ENCODE peak calls at places on chromosomes 4 and X, in six cellular contexts. Z is GM23248, B is SK-N-SH, U is PC-3, K is MM.1S, F is GM23338. D is an unnamed sample. For H3K4me1 and H3F3A, the result is how much of the 10 kb centered on the place peaks cover.

GRCh38 chr4:102620697-102621497 is 119.7 kb downstream of the NFKB1 start:
- DNase-seq in Z (peak), F (peak), B (peak), K (peak), U (peak), D (peak)

GRCh38 chrX:40006025-40007017 is 91.4 kb downstream of the BCOR start:
- DNase-seq in K (peak), Z (peak), B (peak), F (peak), U (no peak), D (no peak)

GRCh38 chr4:38233727-38234478 is 273.7 kb downstream of the PTTG2 start:
- DNase-seq in Z (no peak), B (no peak), U (no peak), F (no peak), K (no peak), D (no peak)

GRCh38 chr4:70183168-70183939 is 12.2 kb upstream of the ODAM start:
- DNase-seq in K (peak), B (peak), F (peak), Z (peak), U (peak), D (no peak)

GRCh38 chr4:115365185-115365584 is 251.8 kb upstream of the NDST4 start:
- DNase-seq in B (no peak), U (no peak), Z (no peak), F (no peak), K (no peak), D (no peak)

GRCh38 chr4:94634266-94634665 is 123.5 kb upstream of the BMPR1B start:
- DNase-seq in U (no peak), Z (peak), B (no peak), K (no peak), F (no peak), D (no peak)

GRCh38 chr4:152032722-152033131 is 271.9 kb upstream of the GATB start:
- DNase-seq in Z (peak), U (peak), B (no peak), F (no peak), K (no peak), D (no peak)

GRCh38 chr4:153310793-153311192 is 33.7 kb upstream of the MND1 start:
- DNase-seq in F (no peak), K (no peak), Z (no peak), U (no peak), B (no peak), D (no peak)

GRCh38 chr4:181475781-181476180 is 767.4 kb upstream of the TENM3 start:
- DNase-seq in F (peak), Z (no peak), K (no peak), B (no peak), U (no peak), D (no peak)

GRCh38 chrX:5586726-5587125 is 641.9 kb downstream of the NLGN4X start:
- DNase-seq in Z (no peak), B (no peak), U (no peak), K (no peak), F (no peak), D (no peak)

GRCh38 chrX:45274576-45274975 is 73.9 kb upstream of the DIPK2B start:
- DNase-seq in B (no peak), Z (peak), K (no peak), U (peak), F (no peak), D (no peak)

GRCh38 chr4:121462660-121463261 is 81.9 kb upstream of the QRFPR start:
- DNase-seq in F (peak), Z (peak), U (peak), K (peak), B (peak), D (peak)

GRCh38 chrX:77223046-77223445 is 224.1 kb upstream of the FGF16 start:
- DNase-seq in K (no peak), B (no peak), Z (no peak), F (no peak), U (no peak), D (no peak)

GRCh38 chr4:111806331-111806730 is 338.9 kb upstream of the FAM241A start:
- DNase-seq in F (peak), Z (peak), B (peak), K (no peak), U (peak), D (no peak)

GRCh38 chr4:8303485-8304281 is 34.1 kb downstream of the HTRA3 start:
- DNase-seq in K (no peak), U (peak), Z (peak), F (no peak), B (no peak), D (peak)

GRCh38 chr4:7183161-7183560 is 9.2 kb upstream of the SORCS2 start:
- DNase-seq in U (no peak), K (no peak), B (no peak), F (no peak), Z (peak), D (no peak)

GRCh38 chr4:138911903-138912713 is 103.5 kb upstream of the NOCT start:
- DNase-seq in U (peak), Z (no peak), B (peak), F (no peak), K (no peak), D (no peak)

GRCh38 chr4:153464068-153464467 is 2.1 kb upstream of the TMEM131L start:
- DNase-seq in F (no peak), U (peak), K (no peak), Z (no peak), B (no peak), D (no peak)

GRCh38 chr4:152166567-152166966 is 369.3 kb downstream of the FBXW7 start:
- DNase-seq in U (no peak), K (no peak), B (no peak), F (peak), Z (peak), D (no peak)

GRCh38 chr4:183366436-183366835 is 44.2 kb upstream of the CLDN24 start:
- DNase-seq in B (no peak), F (no peak), U (no peak), K (no peak), Z (no peak), D (no peak)

GRCh38 chr4:40553995-40554394 is 75.7 kb downstream of the RBM47 start:
- DNase-seq in F (no peak), B (no peak), U (no peak), K (no peak), Z (no peak), D (no peak)

GRCh38 chrX:1391370-1391706 is 575 bp downstream of the SLC25A6 start:
- DNase-seq in Z (no peak), K (no peak), B (peak), U (peak), F (peak), D (peak)

GRCh38 chrX:44152867-44153266 is 179.7 kb upstream of the NDP start:
- DNase-seq in F (no peak), K (no peak), B (no peak), Z (peak), U (no peak), D (no peak)

GRCh38 chr4:152363086-152363485 is 172.8 kb downstream of the FBXW7 start:
- DNase-seq in Z (peak), B (no peak), F (no peak), U (peak), K (no peak), D (no peak)

GRCh38 chrX:15072880-15073279 is 197.0 kb downstream of the ASB9 start:
- DNase-seq in Z (no peak), K (no peak), F (no peak), U (no peak), B (no peak), D (no peak)

GRCh38 chrX:2497961-2498780 is 2.6 kb downstream of the DHRSX start:
- DNase-seq in F (no peak), B (no peak), U (no peak), Z (peak), K (no peak), D (no peak)

GRCh38 chr4:140078366-140078765 is 75.6 kb downstream of the MAML3 start:
- DNase-seq in U (no peak), B (no peak), F (peak), K (no peak), Z (peak), D (no peak)

GRCh38 chr4:126051709-126052424 is 737.1 kb downstream of the FAT4 start:
- DNase-seq in U (peak), B (no peak), Z (peak), K (no peak), F (no peak), D (no peak)

GRCh38 chrX:29315931-29316330 is 728.7 kb downstream of the IL1RAPL1 start:
- DNase-seq in U (no peak), Z (no peak), F (no peak), K (no peak), B (no peak), D (no peak)
- H3K4me3 ChIP-seq in U (no peak), Z (no peak), F (no peak), K (no peak), B (no peak), D (no peak)

GRCh38 chr4:98502624-98503023 is 155.8 kb downstream of the TSPAN5 start:
- DNase-seq in U (no peak), K (no peak), F (no peak), B (no peak), Z (no peak), D (no peak)

GRCh38 chr4:98505991-98506390 is 152.4 kb downstream of the TSPAN5 start:
- DNase-seq in B (no peak), F (no peak), U (no peak), Z (no peak), K (no peak), D (no peak)

GRCh38 chr4:98498774-98499173 is 159.6 kb downstream of the TSPAN5 start:
- DNase-seq in Z (no peak), U (no peak), K (no peak), B (no peak), F (no peak), D (no peak)

GRCh38 chr4:98504091-98504490 is 154.3 kb downstream of the TSPAN5 start:
- DNase-seq in Z (no peak), U (no peak), F (no peak), K (no peak), B (no peak), D (no peak)

DNA sequence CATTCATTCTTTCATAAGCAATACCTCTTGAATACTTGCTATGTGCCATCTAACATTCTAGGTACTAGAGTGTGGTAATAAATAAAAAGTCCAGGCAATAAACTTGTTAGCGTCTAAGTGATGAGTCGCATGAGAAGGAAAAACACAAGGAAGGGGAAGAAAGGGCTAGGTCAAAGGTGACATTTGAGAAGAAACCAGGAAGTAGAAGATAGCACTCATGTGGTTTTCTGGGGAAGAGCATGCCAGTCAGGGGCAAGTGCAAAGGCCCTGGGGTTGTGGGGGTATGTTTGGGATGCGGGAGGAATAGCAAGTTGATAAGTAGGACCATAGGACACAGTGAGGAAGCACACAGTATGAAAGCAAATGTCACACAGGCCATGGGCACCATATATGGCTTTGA is 157.0 kb downstream of the TSPAN5 start:
- DNase-seq in F (no peak), K (no peak), Z (no peak), U (peak), B (no peak), D (peak)
- H3K4me1 ChIP-seq in F (under half), K (under half), Z (under half), U (under half), B (under half), D (under half)

GRCh38 chr4:112944006-112944405 is 105.4 kb upstream of the ANK2 start:
- DNase-seq in F (no peak), Z (no peak), U (no peak), K (no peak), B (peak), D (no peak)
- H3F3A ChIP-seq in F (under half), Z (under half), U (under half), K (under half), B (under half), D (under half)

GRCh38 chr4:150080875-150081274 is 2.6 kb downstream of the DCLK2 start:
- DNase-seq in F (no peak), K (no peak), Z (no peak), B (no peak), U (peak), D (no peak)
- H3K4me3 ChIP-seq in F (no peak), K (no peak), Z (peak), B (peak), U (no peak), D (no peak)

GRCh38 chr4:108889696-108890475 is 127.0 kb upstream of the ETNPPL start:
- DNase-seq in F (no peak), U (no peak), K (no peak), B (no peak), Z (no peak), D (no peak)

GRCh38 chr4:108884596-108884995 is 121.7 kb upstream of the ETNPPL start:
- DNase-seq in Z (peak), B (no peak), F (no peak), K (no peak), U (no peak), D (no peak)

GRCh38 chr4:108890491-108890890 is 127.6 kb upstream of the ETNPPL start:
- DNase-seq in Z (no peak), F (peak), B (no peak), U (no peak), K (no peak), D (no peak)

GRCh38 chr4:108885211-108885610 is 122.4 kb upstream of the ETNPPL start:
- DNase-seq in K (no peak), B (no peak), Z (peak), F (no peak), U (no peak), D (no peak)

GRCh38 chr4:108887034-108887433 is 124.2 kb upstream of the ETNPPL start:
- DNase-seq in U (no peak), F (no peak), K (no peak), B (no peak), Z (no peak), D (no peak)
- H3K4me1 ChIP-seq in U (under half), F (under half), K (under half), B (under half), Z (under half), D (under half)

DNA sequence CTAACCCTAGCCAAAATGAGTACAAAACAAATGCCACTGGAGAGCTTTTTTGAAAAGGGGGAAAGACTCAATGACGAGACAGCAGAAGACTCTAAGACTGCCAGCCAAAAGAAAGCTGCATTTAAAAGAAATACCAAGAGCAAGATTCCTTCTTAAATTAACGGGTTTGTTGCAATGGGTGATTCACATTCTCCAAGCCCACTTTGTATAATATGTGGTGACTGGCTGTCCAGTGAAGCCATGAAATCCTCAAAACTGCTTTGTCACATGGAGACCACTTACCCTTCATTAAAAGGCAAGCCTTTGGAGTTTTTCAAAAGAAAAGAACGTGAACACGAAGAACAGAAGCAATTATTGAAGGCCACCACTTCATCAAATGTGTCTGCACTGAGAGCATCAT is 68.2 kb downstream of the MRPL1 start:
- DNase-seq in Z (peak), U (no peak), F (no peak), K (no peak), B (no peak), D (no peak)
- H3F3A ChIP-seq in Z (under half), U (under half), F (under half), K (under half), B (under half), D (under half)

GRCh38 chr4:1961038-1961437 is 47.7 kb downstream of the NELFA start:
- DNase-seq in F (no peak), Z (no peak), B (no peak), K (no peak), U (no peak), D (no peak)
- H3K4me3 ChIP-seq in F (no peak), Z (no peak), B (no peak), K (no peak), U (no peak), D (no peak)

DNA sequence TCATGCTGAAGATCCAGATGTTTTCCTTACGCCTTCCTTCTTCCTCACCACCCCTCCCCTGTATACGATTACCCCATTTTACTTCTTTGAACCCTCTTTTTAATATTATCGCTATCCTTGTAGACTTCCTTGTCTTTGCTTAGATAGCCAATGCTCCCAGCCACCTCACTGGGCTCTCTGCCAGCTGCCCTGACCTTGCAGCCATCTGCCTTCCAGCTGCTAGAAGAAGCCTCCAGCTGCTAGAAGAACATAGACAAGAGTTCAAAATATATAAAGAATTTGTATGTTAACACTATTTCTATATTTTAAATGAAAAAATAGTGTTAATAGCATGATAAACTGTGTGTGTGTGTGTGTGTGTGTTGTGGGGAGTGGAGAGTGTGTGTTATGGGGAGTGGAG is 374.7 kb downstream of the ANKRD50 start:
- DNase-seq in Z (no peak), F (no peak), B (peak), K (no peak), U (no peak), D (no peak)
- H3K4me1 ChIP-seq in Z (under half), F (under half), B (under half), K (under half), U (under half), D (under half)

DNA sequence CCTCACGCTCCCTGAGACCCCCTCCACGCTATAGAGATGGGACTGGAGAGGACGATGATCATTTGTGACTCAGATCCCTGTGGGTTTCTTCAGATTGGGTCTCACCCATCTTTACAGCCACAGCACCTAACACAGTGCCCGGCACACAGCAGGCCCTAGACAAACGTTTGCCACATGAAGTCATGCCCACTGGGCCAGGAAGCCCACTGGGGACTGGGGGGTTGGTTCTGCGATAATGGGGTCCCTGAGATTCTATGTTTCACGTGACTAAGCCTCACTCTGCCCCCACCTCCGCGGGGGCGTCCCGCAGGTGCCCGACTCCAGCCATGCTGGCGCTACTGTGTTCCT is 3.8 kb downstream of the SOD3 start:
- DNase-seq in F (no peak), B (no peak), U (no peak), Z (no peak), K (no peak), D (no peak)
- H3F3A ChIP-seq in F (under half), B (under half), U (under half), Z (under half), K (under half), D (under half)

GRCh38 chr4:10118355-10119004 is 1.9 kb upstream of the WDR1 start:
- DNase-seq in Z (no peak), B (no peak), U (no peak), K (no peak), F (no peak), D (no peak)
- H3K4me3 ChIP-seq in Z (no peak), B (no peak), U (no peak), K (no peak), F (peak), D (no peak)

D was measured in PC-9.